ENCODE peak calls at places on chromosomes 3 and 15, in eight cellular contexts. One of them, this sample, is unnamed.

GRCh38 chr3:194140520-194141414 is 4.8 kb downstream of the HES1 start:
- DNase-seq in left lung: peak; percentile 49
- DNase-seq in HCT116: no peak
- DNase-seq in K562: peak; percentile 67
- DNase-seq in adrenal gland: peak; percentile 57
- DNase-seq in upper lobe of right lung: peak; percentile 85
- DNase-seq in hepatocyte: peak; percentile 83
- DNase-seq in Caco-2: peak; percentile 64
- DNase-seq in this sample: peak; percentile 76

GRCh38 chr3:138629526-138629925 is 21.0 kb downstream of the FAIM start:
- DNase-seq in adrenal gland: no peak
- DNase-seq in hepatocyte: no peak
- DNase-seq in Caco-2: no peak
- DNase-seq in left lung: no peak
- DNase-seq in K562: no peak
- DNase-seq in upper lobe of right lung: no peak
- DNase-seq in HCT116: no peak
- DNase-seq in this sample: no peak

GRCh38 chr3:177569193-177569592 is 371.9 kb upstream of the TBL1XR1 start:
- DNase-seq in upper lobe of right lung: no peak
- DNase-seq in left lung: no peak
- DNase-seq in Caco-2: no peak
- DNase-seq in hepatocyte: no peak
- DNase-seq in HCT116: no peak
- DNase-seq in K562: no peak
- DNase-seq in adrenal gland: no peak
- DNase-seq in this sample: no peak

GRCh38 chr3:48016336-48016973 is at the start of gene MAP4:
- DNase-seq in HCT116: no peak
- DNase-seq in adrenal gland: no peak
- DNase-seq in Caco-2: no peak
- DNase-seq in left lung: no peak
- DNase-seq in K562: peak; percentile 29
- DNase-seq in upper lobe of right lung: no peak
- DNase-seq in hepatocyte: no peak
- DNase-seq in this sample: no peak

GRCh38 chr15:57224664-57225063 is 151.6 kb upstream of the CGNL1 start:
- DNase-seq in hepatocyte: no peak
- DNase-seq in K562: no peak
- DNase-seq in adrenal gland: no peak
- DNase-seq in HCT116: no peak
- DNase-seq in upper lobe of right lung: no peak
- DNase-seq in Caco-2: no peak
- DNase-seq in left lung: no peak
- DNase-seq in this sample: peak; percentile 8

GRCh38 chr3:106183762-106184391 is 315.1 kb upstream of the CBLB start:
- DNase-seq in left lung: no peak
- DNase-seq in hepatocyte: peak; percentile 16
- DNase-seq in upper lobe of right lung: no peak
- DNase-seq in HCT116: no peak
- DNase-seq in adrenal gland: no peak
- DNase-seq in Caco-2: no peak
- DNase-seq in K562: no peak
- DNase-seq in this sample: peak; percentile 52

GRCh38 chr3:133282239-133282638 is 117.6 kb upstream of the BFSP2 start:
- DNase-seq in K562: no peak
- DNase-seq in hepatocyte: no peak
- DNase-seq in adrenal gland: no peak
- DNase-seq in Caco-2: no peak
- DNase-seq in HCT116: no peak
- DNase-seq in left lung: no peak
- DNase-seq in upper lobe of right lung: no peak
- DNase-seq in this sample: no peak

GRCh38 chr15:64092864-64093626 is 593 bp downstream of the CIAO2A start:
- DNase-seq in HCT116: no peak
- DNase-seq in left lung: peak; percentile 63
- DNase-seq in hepatocyte: peak; percentile 61
- DNase-seq in adrenal gland: peak; percentile 84
- DNase-seq in Caco-2: peak; percentile 52
- DNase-seq in K562: peak; percentile 53
- DNase-seq in upper lobe of right lung: no peak
- DNase-seq in this sample: no peak

GRCh38 chr15:63972801-63973200 is 73.5 kb downstream of the DAPK2 start:
- DNase-seq in HCT116: no peak
- DNase-seq in K562: no peak
- DNase-seq in hepatocyte: no peak
- DNase-seq in adrenal gland: no peak
- DNase-seq in left lung: no peak
- DNase-seq in upper lobe of right lung: no peak
- DNase-seq in Caco-2: no peak
- DNase-seq in this sample: no peak

GRCh38 chr3:39361252-39361927 is 21.8 kb upstream of the SLC25A38 start:
- DNase-seq in K562: no peak
- DNase-seq in adrenal gland: no peak
- DNase-seq in upper lobe of right lung: no peak
- DNase-seq in Caco-2: no peak
- DNase-seq in HCT116: no peak
- DNase-seq in hepatocyte: no peak
- DNase-seq in left lung: no peak
- DNase-seq in this sample: peak; percentile 40

GRCh38 chr3:133276594-133276993 is 123.3 kb upstream of the BFSP2 start:
- DNase-seq in hepatocyte: no peak
- DNase-seq in upper lobe of right lung: no peak
- DNase-seq in K562: no peak
- DNase-seq in adrenal gland: no peak
- DNase-seq in left lung: no peak
- DNase-seq in HCT116: no peak
- DNase-seq in Caco-2: no peak
- DNase-seq in this sample: peak; percentile 4

GRCh38 chr15:61938249-61938648 is 122.0 kb downstream of the VPS13C start:
- DNase-seq in HCT116: no peak
- DNase-seq in hepatocyte: no peak
- DNase-seq in Caco-2: no peak
- DNase-seq in left lung: no peak
- DNase-seq in adrenal gland: no peak
- DNase-seq in K562: no peak
- DNase-seq in upper lobe of right lung: no peak
- DNase-seq in this sample: no peak

GRCh38 chr3:128068156-128068620 is 16.0 kb downstream of the SEC61A1 start:
- DNase-seq in adrenal gland: no peak
- DNase-seq in Caco-2: peak; percentile 69
- DNase-seq in HCT116: peak; percentile 35
- DNase-seq in upper lobe of right lung: peak; percentile 55
- DNase-seq in K562: peak; percentile 47
- DNase-seq in hepatocyte: peak; percentile 55
- DNase-seq in left lung: no peak
- DNase-seq in this sample: no peak

GRCh38 chr3:59542276-59542675 is 492.5 kb upstream of the CFAP20DC start:
- DNase-seq in upper lobe of right lung: no peak
- DNase-seq in adrenal gland: no peak
- DNase-seq in left lung: no peak
- DNase-seq in Caco-2: no peak
- DNase-seq in K562: no peak
- DNase-seq in HCT116: no peak
- DNase-seq in hepatocyte: no peak
- DNase-seq in this sample: no peak

GRCh38 chr3:123733341-123733740 is 148.5 kb upstream of the HACD2 start:
- DNase-seq in HCT116: no peak
- DNase-seq in K562: no peak
- DNase-seq in hepatocyte: no peak
- DNase-seq in upper lobe of right lung: no peak
- DNase-seq in Caco-2: no peak
- DNase-seq in left lung: no peak
- DNase-seq in adrenal gland: no peak
- DNase-seq in this sample: no peak

GRCh38 chr3:119230071-119230470 is 10.6 kb downstream of the B4GALT4 start:
- DNase-seq in hepatocyte: no peak
- DNase-seq in adrenal gland: no peak
- DNase-seq in HCT116: no peak
- DNase-seq in K562: no peak
- DNase-seq in Caco-2: no peak
- DNase-seq in upper lobe of right lung: no peak
- DNase-seq in left lung: no peak
- DNase-seq in this sample: no peak

GRCh38 chr3:45564172-45564571 is 30.4 kb upstream of the LIMD1 start:
- DNase-seq in Caco-2: no peak
- DNase-seq in left lung: no peak
- DNase-seq in hepatocyte: no peak
- DNase-seq in K562: no peak
- DNase-seq in HCT116: no peak
- DNase-seq in adrenal gland: no peak
- DNase-seq in upper lobe of right lung: no peak
- DNase-seq in this sample: no peak

GRCh38 chr3:78221796-78222195 is 1181.9 kb downstream of the ROBO2 start:
- DNase-seq in Caco-2: no peak
- DNase-seq in left lung: no peak
- DNase-seq in HCT116: no peak
- DNase-seq in K562: no peak
- DNase-seq in hepatocyte: no peak
- DNase-seq in adrenal gland: no peak
- DNase-seq in upper lobe of right lung: no peak
- DNase-seq in this sample: no peak

DNA sequence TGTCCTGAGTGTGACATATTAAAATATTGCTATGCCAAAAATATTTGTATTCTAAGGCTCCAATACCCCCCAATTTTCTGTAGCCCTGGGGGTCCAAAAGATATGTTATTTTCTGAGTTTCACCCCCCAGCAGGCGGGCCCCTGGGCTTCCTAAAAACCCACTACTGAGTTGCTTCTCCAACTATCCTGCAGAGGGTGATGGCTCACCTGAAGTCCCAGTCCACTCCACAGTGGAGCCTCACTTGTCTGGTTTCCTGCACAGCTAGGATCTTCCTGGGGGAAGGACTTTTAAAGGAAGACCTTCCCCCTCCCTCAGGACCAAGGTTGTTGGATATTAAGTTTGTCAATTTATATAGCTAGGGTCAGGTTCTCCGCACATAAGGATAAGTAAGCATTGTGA is 1181.4 kb downstream of the ROBO2 start:
- DNase-seq in Caco-2: peak; percentile 4
- DNase-seq in left lung: no peak
- DNase-seq in adrenal gland: no peak
- DNase-seq in K562: no peak
- DNase-seq in upper lobe of right lung: no peak
- DNase-seq in hepatocyte: no peak
- DNase-seq in HCT116: no peak
- DNase-seq in this sample: no peak
- TF ChIP-seq CTCF in Caco-2: no peak
- TF ChIP-seq CTCF in left lung: no peak
- TF ChIP-seq CTCF in adrenal gland: no peak
- TF ChIP-seq CTCF in K562: no peak
- TF ChIP-seq CTCF in upper lobe of right lung: no peak
- TF ChIP-seq CTCF in hepatocyte: no peak
- TF ChIP-seq CTCF in HCT116: no peak
- TF ChIP-seq CTCF in this sample: no peak

DNA sequence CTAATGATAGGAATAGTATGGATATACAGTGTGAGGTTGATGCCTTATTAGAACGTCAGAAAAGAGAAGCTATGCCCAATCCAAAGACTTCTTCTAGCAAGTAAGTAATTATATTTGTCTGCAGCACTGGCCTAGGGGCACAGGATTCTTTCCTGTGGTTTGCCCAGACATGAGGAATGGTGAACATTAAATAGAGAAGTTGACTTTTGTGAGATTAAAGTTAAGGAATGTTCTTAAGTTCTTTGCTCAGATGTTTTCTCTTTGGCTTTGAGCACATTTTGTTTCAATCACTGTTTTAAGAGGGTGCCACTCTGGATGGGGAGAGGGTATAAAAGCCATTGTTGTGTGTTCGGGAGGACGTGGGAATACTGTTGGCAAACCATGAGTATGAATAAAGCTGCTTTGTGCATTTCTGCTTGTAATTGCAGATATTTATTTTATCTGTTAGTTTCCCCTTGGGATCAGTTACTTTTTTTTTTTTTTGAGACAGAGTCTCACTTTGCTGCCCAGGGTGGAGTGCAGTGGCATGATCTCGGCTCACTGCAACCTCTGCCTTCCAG is 8.3 kb downstream of the KIF23 start:
- DNase-seq in left lung: no peak
- DNase-seq in K562: no peak
- DNase-seq in adrenal gland: no peak
- DNase-seq in hepatocyte: no peak
- DNase-seq in HCT116: no peak
- DNase-seq in upper lobe of right lung: no peak
- DNase-seq in Caco-2: no peak
- DNase-seq in this sample: no peak
- H3K36me3 ChIP-seq in left lung: peaks cover 7% of the 10 kb centered on the region
- H3K36me3 ChIP-seq in K562: peaks cover 97% of the 10 kb centered on the region
- H3K36me3 ChIP-seq in adrenal gland: no peaks in the 10 kb centered on the region
- H3K36me3 ChIP-seq in hepatocyte: no peaks in the 10 kb centered on the region
- H3K36me3 ChIP-seq in HCT116: peaks cover 87% of the 10 kb centered on the region
- H3K36me3 ChIP-seq in upper lobe of right lung: no peaks in the 10 kb centered on the region
- H3K36me3 ChIP-seq in Caco-2: peaks cover 3% of the 10 kb centered on the region
- H3K36me3 ChIP-seq in this sample: peaks cover 15% of the 10 kb centered on the region

GRCh38 chr3:46987485-46988401 is 8.3 kb downstream of the NBEAL2 start:
- DNase-seq in K562: peak; percentile 98
- DNase-seq in Caco-2: no peak
- DNase-seq in HCT116: no peak
- DNase-seq in hepatocyte: peak; percentile 51
- DNase-seq in left lung: peak; percentile 84
- DNase-seq in upper lobe of right lung: peak; percentile 89
- DNase-seq in adrenal gland: no peak
- DNase-seq in this sample: peak; percentile 91

GRCh38 chr3:46988616-46989015 is 9.2 kb downstream of the NBEAL2 start:
- DNase-seq in adrenal gland: no peak
- DNase-seq in hepatocyte: no peak
- DNase-seq in K562: no peak
- DNase-seq in upper lobe of right lung: no peak
- DNase-seq in HCT116: no peak
- DNase-seq in Caco-2: no peak
- DNase-seq in left lung: no peak
- DNase-seq in this sample: no peak

GRCh38 chr3:46985588-46985987 is 6.1 kb downstream of the NBEAL2 start:
- DNase-seq in Caco-2: no peak
- DNase-seq in left lung: no peak
- DNase-seq in hepatocyte: no peak
- DNase-seq in upper lobe of right lung: no peak
- DNase-seq in K562: no peak
- DNase-seq in HCT116: no peak
- DNase-seq in adrenal gland: no peak
- DNase-seq in this sample: no peak

GRCh38 chr3:46986055-46986730 is 6.7 kb downstream of the NBEAL2 start:
- DNase-seq in hepatocyte: no peak
- DNase-seq in HCT116: no peak
- DNase-seq in left lung: no peak
- DNase-seq in Caco-2: no peak
- DNase-seq in K562: no peak
- DNase-seq in upper lobe of right lung: no peak
- DNase-seq in adrenal gland: no peak
- DNase-seq in this sample: no peak

GRCh38 chr3:46986782-46987484 is 7.5 kb downstream of the NBEAL2 start:
- DNase-seq in HCT116: no peak
- DNase-seq in K562: peak; percentile 79
- DNase-seq in left lung: no peak
- DNase-seq in upper lobe of right lung: no peak
- DNase-seq in hepatocyte: peak; percentile 47
- DNase-seq in adrenal gland: no peak
- DNase-seq in Caco-2: no peak
- DNase-seq in this sample: no peak
- H3K4me3 ChIP-seq in HCT116: no peak overlapping the region
- H3K4me3 ChIP-seq in K562: peak overlapping the region; percentile 46
- H3K4me3 ChIP-seq in left lung: no peak overlapping the region
- H3K4me3 ChIP-seq in upper lobe of right lung: no peak overlapping the region
- H3K4me3 ChIP-seq in hepatocyte: no peak overlapping the region
- H3K4me3 ChIP-seq in adrenal gland: no peak overlapping the region
- H3K4me3 ChIP-seq in Caco-2: no peak overlapping the region
- H3K4me3 ChIP-seq in this sample: peak overlapping the region; percentile 59

GRCh38 chr3:16516695-16517481 is 3.4 kb upstream of the RFTN1 start:
- DNase-seq in adrenal gland: peak; percentile 31
- DNase-seq in left lung: no peak
- DNase-seq in Caco-2: peak; percentile 58
- DNase-seq in HCT116: no peak
- DNase-seq in hepatocyte: peak; percentile 68
- DNase-seq in K562: no peak
- DNase-seq in upper lobe of right lung: no peak
- DNase-seq in this sample: peak; percentile 76
- TF ChIP-seq CTCF in adrenal gland: no peak
- TF ChIP-seq CTCF in left lung: peak; percentile 43
- TF ChIP-seq CTCF in Caco-2: peak; percentile 68
- TF ChIP-seq CTCF in HCT116: peak; percentile 39
- TF ChIP-seq CTCF in hepatocyte: peak; percentile 58
- TF ChIP-seq CTCF in K562: peak; percentile 45
- TF ChIP-seq CTCF in upper lobe of right lung: peak; percentile 52
- TF ChIP-seq CTCF in this sample: no peak

This sample was measured in GM06990.